ENCODE peak calls at places on chromosome 19, in ten cellular contexts. J, F, E, T, X, K, A, U, B and S are unnamed samples.

GRCh38 chr19:13729859-13730258 is 34.5 kb upstream of the MRI1 start:
- DNase-seq in J (no peak), F (no peak), E (no peak), T (no peak), X (peak), K (no peak), A (no peak), U (no peak), B (no peak), S (no peak)

GRCh38 chr19:39009001-39009400 is 23.3 kb downstream of the FBXO27 start:
- DNase-seq in J (no peak), F (no peak), E (no peak), T (no peak), X (no peak), K (no peak), A (no peak), U (no peak), B (no peak), S (no peak)

GRCh38 chr19:13302521-13303270 is 152.5 kb downstream of the IER2 start:
- DNase-seq in J (no peak), F (no peak), E (no peak), T (no peak), X (no peak), K (no peak), A (no peak), U (no peak), B (no peak), S (no peak)

GRCh38 chr19:5220866-5221265 is 119.7 kb downstream of the PTPRS start:
- DNase-seq in J (no peak), F (no peak), E (no peak), T (no peak), X (no peak), K (no peak), A (no peak), U (no peak), B (no peak), S (no peak)

GRCh38 chr19:38699027-38699346 is 45.3 kb downstream of the CAPN12 start:
- DNase-seq in J (no peak), F (no peak), E (no peak), T (no peak), X (no peak), K (peak), A (no peak), U (no peak), B (no peak), S (no peak)

GRCh38 chr19:8320564-8321066 is 560 bp downstream of the NDUFA7 start:
- DNase-seq in J (no peak), F (no peak), E (no peak), T (no peak), X (no peak), K (no peak), A (peak), U (peak), B (no peak), S (no peak)

GRCh38 chr19:29660835-29661234 is 4.4 kb upstream of the PLEKHF1 start:
- DNase-seq in J (no peak), F (no peak), E (no peak), T (no peak), X (no peak), K (no peak), A (no peak), U (no peak), B (peak), S (no peak)

GRCh38 chr19:49327878-49328544 is 3.0 kb upstream of the SLC6A16 start:
- DNase-seq in J (no peak), F (no peak), E (no peak), T (peak), X (peak), K (no peak), A (peak), U (no peak), B (no peak), S (no peak)

GRCh38 chr19:21128901-21129698 is 12.7 kb upstream of the ZNF431 start:
- DNase-seq in J (no peak), F (no peak), E (peak), T (no peak), X (no peak), K (no peak), A (peak), U (no peak), B (no peak), S (no peak)

GRCh38 chr19:4197625-4198466 is 15.4 kb downstream of the ANKRD24 start:
- DNase-seq in J (no peak), F (no peak), E (no peak), T (no peak), X (no peak), K (no peak), A (no peak), U (no peak), B (no peak), S (no peak)

GRCh38 chr19:8174706-8175105 is 25.3 kb upstream of the FBN3 start:
- DNase-seq in J (no peak), F (no peak), E (no peak), T (no peak), X (peak), K (no peak), A (no peak), U (no peak), B (no peak), S (no peak)

DNA sequence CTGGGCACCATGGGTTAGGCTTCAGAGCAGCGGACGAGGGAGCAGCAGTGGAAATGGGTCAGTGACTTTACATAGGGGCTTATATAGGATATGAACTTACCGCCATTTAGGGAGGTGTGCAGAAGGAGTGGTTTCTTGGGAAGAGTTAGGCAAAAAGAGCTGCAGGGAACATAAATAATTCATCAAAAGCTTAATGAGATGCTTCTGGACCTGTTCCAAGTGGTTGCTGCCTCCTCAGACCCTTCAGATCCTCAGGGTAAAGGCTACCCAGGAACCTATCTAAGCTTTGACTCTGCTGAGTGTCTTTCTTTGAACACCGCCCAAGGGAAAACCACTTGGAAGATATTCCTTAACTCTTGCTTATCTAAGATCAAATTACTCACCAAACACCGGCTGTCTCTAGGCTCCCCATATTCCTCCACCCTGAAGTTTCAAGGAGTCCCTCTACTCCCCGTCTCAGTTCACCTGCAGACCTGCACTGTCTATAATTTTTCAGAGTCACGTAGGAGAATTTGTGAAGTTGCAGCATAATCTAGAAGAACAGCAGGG is at the start of gene IGFL4:
- DNase-seq in J (no peak), F (no peak), E (no peak), T (no peak), X (no peak), K (no peak), A (no peak), U (no peak), B (no peak), S (no peak)
- H3K27ac ChIP-seq in J (no peak), F (no peak), E (no peak), T (no peak), X (no peak), K (no peak), A (no peak), U (no peak), B (no peak), S (no peak)

GRCh38 chr19:17567940-17568339 is 12.5 kb downstream of the COLGALT1 start:
- DNase-seq in J (no peak), F (no peak), E (no peak), T (no peak), X (no peak), K (no peak), A (no peak), U (no peak), B (no peak), S (no peak)
- TF ChIP-seq POLR2A in J (no peak), F (no peak), E (no peak), T (no peak), X (no peak), K (no peak), A (no peak), U (no peak), B (no peak), S (no peak)

GRCh38 chr19:45094158-45094557 is 1.2 kb downstream of the PPP1R37 start:
- DNase-seq in J (no peak), F (no peak), E (no peak), T (no peak), X (no peak), K (no peak), A (no peak), U (no peak), B (no peak), S (no peak)
- H3K27ac ChIP-seq in J (no peak), F (no peak), E (no peak), T (no peak), X (no peak), K (no peak), A (no peak), U (no peak), B (no peak), S (no peak)

GRCh38 chr19:16363133-16363851 is 38.7 kb downstream of the KLF2 start:
- DNase-seq in J (no peak), F (no peak), E (peak), T (no peak), X (no peak), K (peak), A (no peak), U (no peak), B (peak), S (no peak)
- TF ChIP-seq POLR2A in J (no peak), F (no peak), E (no peak), T (no peak), X (no peak), K (no peak), A (no peak), U (no peak), B (no peak), S (no peak)

GRCh38 chr19:1290699-1291651 is 5.3 kb downstream of the EFNA2 start:
- DNase-seq in J (no peak), F (no peak), E (no peak), T (no peak), X (no peak), K (no peak), A (peak), U (no peak), B (no peak), S (no peak)

GRCh38 chr19:1290245-1290698 is 4.6 kb downstream of the EFNA2 start:
- DNase-seq in J (no peak), F (no peak), E (no peak), T (no peak), X (no peak), K (no peak), A (no peak), U (no peak), B (no peak), S (no peak)

GRCh38 chr19:1292419-1293151 is 6.9 kb downstream of the EFNA2 start:
- DNase-seq in J (no peak), F (no peak), E (no peak), T (no peak), X (no peak), K (no peak), A (no peak), U (no peak), B (no peak), S (no peak)

GRCh38 chr19:1293782-1294621 is 8.3 kb downstream of the EFNA2 start:
- DNase-seq in J (no peak), F (no peak), E (no peak), T (no peak), X (no peak), K (no peak), A (no peak), U (no peak), B (no peak), S (no peak)

DNA sequence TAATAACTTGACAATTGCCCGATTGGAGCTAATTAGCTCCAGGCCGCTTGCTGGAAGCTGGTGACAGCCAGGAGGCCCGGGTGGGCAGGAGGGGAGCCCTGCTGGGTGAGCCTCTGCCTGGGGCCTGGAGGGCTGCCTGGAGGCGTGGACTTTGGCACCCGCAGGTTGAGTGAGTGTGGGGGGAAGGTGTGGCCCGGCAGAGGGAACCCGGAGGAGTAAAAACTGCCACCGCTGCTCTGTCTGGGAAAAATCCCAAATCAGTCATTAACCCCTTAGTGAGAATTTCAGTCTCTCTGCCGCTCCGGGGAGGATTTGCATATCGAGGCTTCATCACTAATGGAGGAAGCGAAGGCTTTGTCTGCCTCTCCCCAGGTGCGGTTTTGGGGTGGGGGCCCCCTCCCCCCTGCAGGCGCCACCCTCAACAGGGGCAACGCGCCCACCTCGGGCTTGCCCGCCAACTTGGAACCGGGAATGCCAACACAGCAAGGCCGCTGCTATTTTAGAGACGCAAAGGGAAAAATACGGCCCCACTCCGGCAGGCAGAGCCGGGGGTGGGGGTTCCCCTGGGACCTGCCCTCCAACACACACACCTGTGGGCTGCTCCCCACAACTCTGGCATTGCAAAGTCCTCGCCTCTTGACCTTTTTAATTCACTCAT is 6.2 kb downstream of the EFNA2 start:
- DNase-seq in J (no peak), F (no peak), E (no peak), T (no peak), X (no peak), K (no peak), A (no peak), U (no peak), B (no peak), S (no peak)
- H3K27ac ChIP-seq in J (no peak), F (no peak), E (no peak), T (no peak), X (no peak), K (no peak), A (peak), U (no peak), B (no peak), S (no peak)

DNA sequence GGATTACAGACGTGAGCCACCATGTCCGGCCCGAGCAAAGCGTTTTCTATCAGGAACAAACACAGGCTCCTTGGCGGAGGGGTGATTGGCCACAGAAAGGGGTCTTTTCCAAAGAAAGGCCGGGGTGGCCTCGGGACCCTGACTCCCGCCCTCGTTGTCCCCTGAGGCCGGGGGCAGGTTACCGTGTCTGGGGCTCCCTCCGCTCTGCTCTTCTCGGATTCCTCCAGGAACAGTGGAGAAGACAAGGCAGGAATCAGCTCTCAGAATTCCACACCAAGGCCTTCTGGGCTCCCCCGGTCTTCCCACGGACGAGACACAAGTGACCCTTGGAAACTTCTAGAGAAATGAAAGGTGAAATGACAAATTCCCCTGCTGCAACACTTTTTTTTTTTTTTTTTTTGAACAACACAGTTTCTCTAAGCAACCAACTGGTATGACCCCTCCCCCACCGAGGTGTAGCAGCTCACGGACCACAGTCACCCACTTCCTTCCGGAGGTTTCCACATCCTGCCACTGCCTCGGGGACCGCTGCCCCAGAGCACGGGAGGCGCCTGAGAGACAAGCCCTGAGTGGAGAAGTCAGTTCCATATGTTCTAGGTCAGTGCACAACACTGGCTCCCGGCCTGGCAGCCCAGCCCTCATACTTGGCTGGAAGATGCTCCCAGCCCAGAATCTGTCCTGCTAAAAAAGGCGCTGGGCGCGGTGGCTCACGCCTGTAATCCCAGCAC is 11.0 kb downstream of the MOB3A start:
- DNase-seq in J (no peak), F (peak), E (peak), T (no peak), X (no peak), K (no peak), A (no peak), U (peak), B (peak), S (no peak)
- TF ChIP-seq POLR2A in J (no peak), F (no peak), E (no peak), T (no peak), X (no peak), K (no peak), A (no peak), U (no peak), B (no peak), S (no peak)

GRCh38 chr19:53782698-53783097 is 41.4 kb downstream of the NLRP12 start:
- DNase-seq in J (no peak), F (no peak), E (no peak), T (no peak), X (no peak), K (no peak), A (no peak), U (no peak), B (no peak), S (no peak)
- H3K27ac ChIP-seq in J (no peak), F (no peak), E (no peak), T (no peak), X (no peak), K (no peak), A (no peak), U (no peak), B (no peak), S (no peak)

DNA sequence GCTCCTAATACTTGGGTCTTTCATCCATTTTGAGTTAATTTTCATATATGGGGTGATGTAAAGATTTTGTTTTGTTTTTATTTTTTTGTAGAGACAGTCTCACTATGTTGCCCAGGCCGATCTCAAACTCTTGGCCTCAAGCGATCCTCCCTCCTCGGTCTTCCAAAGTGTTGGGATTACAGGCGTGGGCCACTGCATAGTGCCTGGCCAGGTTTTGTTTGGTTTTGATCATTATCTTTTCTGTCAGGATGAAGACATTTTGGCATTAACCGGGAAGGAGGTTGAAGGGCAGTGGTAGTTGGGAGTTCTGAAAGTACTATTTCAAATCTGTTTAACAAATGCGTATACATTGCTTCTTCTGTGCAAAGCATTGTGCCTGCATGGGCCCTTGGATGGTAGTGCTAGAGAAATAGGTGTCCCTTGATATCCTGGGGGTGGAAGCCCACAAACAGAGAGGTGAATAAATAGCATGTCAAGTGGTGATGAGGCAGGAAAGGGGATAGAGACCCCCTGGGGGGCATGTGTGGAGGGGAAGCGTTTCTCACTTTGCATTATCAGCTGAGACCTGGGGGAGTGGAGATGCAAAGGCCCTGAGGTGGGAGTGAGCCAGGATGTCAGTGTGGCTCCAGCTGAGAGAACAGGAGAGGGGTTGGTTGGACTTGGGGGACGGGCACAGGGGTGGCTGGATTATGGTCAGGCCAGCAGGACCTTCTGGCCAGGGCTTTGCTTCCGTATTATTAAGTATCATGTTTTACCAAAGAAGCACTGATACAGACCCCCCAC is 41.4 kb downstream of the GATAD2A start:
- DNase-seq in J (no peak), F (no peak), E (no peak), T (no peak), X (no peak), K (no peak), A (no peak), U (no peak), B (no peak), S (no peak)
- TF ChIP-seq POLR2A in J (no peak), F (no peak), E (no peak), T (no peak), X (no peak), K (no peak), A (no peak), U (no peak), B (no peak), S (no peak)

DNA sequence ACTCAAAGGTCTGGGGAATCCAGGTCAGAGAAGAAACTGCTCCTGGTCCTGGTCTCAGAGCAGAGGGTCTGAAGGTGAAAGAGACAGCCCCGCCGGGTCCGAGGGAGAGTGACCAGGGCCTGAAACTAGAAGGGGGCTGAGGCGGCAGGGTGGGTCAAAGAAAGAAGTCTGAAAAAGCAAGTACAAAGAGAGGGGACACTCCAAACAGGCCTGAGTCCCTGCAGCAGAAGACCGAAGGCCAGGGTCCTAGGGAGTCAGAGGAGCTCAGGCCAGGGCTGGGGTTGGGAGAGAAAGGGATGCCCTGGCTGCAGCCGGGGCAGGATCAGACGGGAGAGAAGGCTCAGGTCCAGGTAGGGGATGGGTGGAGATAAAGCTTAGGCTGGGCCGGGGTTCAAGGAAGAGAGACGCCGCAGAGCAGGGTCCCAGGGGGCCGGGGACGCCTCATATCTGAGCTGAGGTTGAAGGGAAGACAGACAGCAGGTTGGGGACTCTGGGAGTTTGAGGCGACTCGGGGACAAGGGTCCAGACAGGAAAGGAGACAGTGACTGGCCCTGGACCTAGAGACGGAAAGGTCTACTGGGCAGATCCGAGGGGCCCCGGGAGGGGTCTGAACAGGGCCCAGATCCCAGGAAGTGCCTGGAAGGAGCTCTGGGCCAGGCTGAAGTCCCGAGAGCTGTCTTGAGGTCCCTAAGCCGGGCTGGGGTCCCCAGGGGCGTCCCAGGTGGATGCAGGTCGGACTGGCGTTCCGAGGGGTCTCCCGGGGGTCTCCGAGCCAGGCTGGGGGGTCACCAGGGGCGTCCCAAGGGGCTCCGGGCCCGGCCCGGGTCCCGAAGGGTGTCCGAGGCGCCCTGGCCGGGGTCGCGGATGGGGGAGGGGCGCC is 795 bp downstream of the MLLT1 start:
- DNase-seq in J (peak), F (no peak), E (no peak), T (no peak), X (no peak), K (no peak), A (no peak), U (no peak), B (no peak), S (no peak)
- H3K27ac ChIP-seq in J (peak), F (peak), E (peak), T (peak), X (peak), K (peak), A (peak), U (peak), B (peak), S (peak)

GRCh38 chr19:32674959-32675719 is at the start of gene ANKRD27:
- DNase-seq in J (peak), F (peak), E (peak), T (peak), X (peak), K (peak), A (peak), U (peak), B (peak), S (peak)
- TF ChIP-seq POLR2A in J (no peak), F (peak), E (peak), T (peak), X (peak), K (peak), A (peak), U (peak), B (no peak), S (peak)